ENCODE peak calls at places on chromosomes 7 and 10, in five cellular contexts. R is osteocyte, T is cardiac muscle cell, D is endothelial cell, Q is neural progenitor cell. S is an unnamed sample.

GRCh38 chr10:110860576-110861241 is 11.0 kb upstream of the PDCD4 start:
- DNase-seq in R (no peak), T (no peak), D (no peak), Q (no peak), S (peak)

GRCh38 chr7:70647801-70648491 is 484.0 kb upstream of the GALNT17 start:
- DNase-seq in R (no peak), T (no peak), D (no peak), Q (no peak), S (no peak)

GRCh38 chr7:130415019-130415418 is 25.8 kb downstream of the CEP41 start:
- DNase-seq in R (no peak), T (no peak), D (no peak), Q (no peak), S (no peak)

GRCh38 chr7:18768256-18768655 is 272.7 kb downstream of the HDAC9 start:
- DNase-seq in R (no peak), T (no peak), D (no peak), Q (peak), S (no peak)

GRCh38 chr7:112938895-112939588 is 147.6 kb downstream of the GPR85 start:
- DNase-seq in R (no peak), T (peak), D (peak), Q (peak), S (peak)

GRCh38 chr7:18102576-18102975 is 74.9 kb upstream of the PRPS1L1 start:
- DNase-seq in R (no peak), T (no peak), D (no peak), Q (no peak), S (no peak)

GRCh38 chr10:83539528-83540308 is 599.6 kb upstream of the GHITM start:
- DNase-seq in R (no peak), T (no peak), D (no peak), Q (no peak), S (peak)

GRCh38 chr10:52312999-52313349 is 1.1 kb upstream of the DKK1 start:
- DNase-seq in R (no peak), T (no peak), D (no peak), Q (peak), S (no peak)

GRCh38 chr7:74306737-74307469 is 17.7 kb downstream of the CLIP2 start:
- DNase-seq in R (no peak), T (no peak), D (peak), Q (peak), S (peak)

GRCh38 chr7:1123721-1124120 is 35.8 kb downstream of the GPER1 start:
- DNase-seq in R (no peak), T (peak), D (peak), Q (peak), S (peak)

GRCh38 chr7:130642383-130642782 is 26.2 kb downstream of the COPG2 start:
- DNase-seq in R (no peak), T (no peak), D (no peak), Q (no peak), S (no peak)

GRCh38 chr10:5094265-5095205 is at the start of gene AKR1C3:
- DNase-seq in R (no peak), T (peak), D (no peak), Q (no peak), S (no peak)

GRCh38 chr7:98286093-98286525 is 4.6 kb downstream of the BRI3 start:
- DNase-seq in R (no peak), T (no peak), D (no peak), Q (no peak), S (no peak)

GRCh38 chr10:88848499-88848898 is 3.1 kb downstream of the ANKRD22 start:
- DNase-seq in R (no peak), T (no peak), D (no peak), Q (no peak), S (no peak)

GRCh38 chr10:103967433-103968142 is 648 bp downstream of the SLK start:
- DNase-seq in R (no peak), T (peak), D (peak), Q (peak), S (no peak)

GRCh38 chr7:1675036-1675671 is 5.1 kb downstream of the ELFN1 start:
- DNase-seq in R (peak), T (no peak), D (no peak), Q (no peak), S (no peak)

GRCh38 chr7:30445770-30446169 is 32.8 kb downstream of the NOD1 start:
- DNase-seq in R (no peak), T (no peak), D (no peak), Q (peak), S (peak)

GRCh38 chr7:43072530-43072929 is 39.9 kb upstream of the HECW1 start:
- DNase-seq in R (no peak), T (no peak), D (no peak), Q (no peak), S (no peak)

GRCh38 chr7:38840736-38841460 is 68.1 kb downstream of the VPS41 start:
- DNase-seq in R (no peak), T (no peak), D (no peak), Q (no peak), S (no peak)

GRCh38 chr10:113060221-113061053 is 110.4 kb downstream of the TCF7L2 start:
- DNase-seq in R (no peak), T (no peak), D (peak), Q (no peak), S (no peak)

GRCh38 chr7:133556553-133556952 is 303.7 kb downstream of the EXOC4 start:
- DNase-seq in R (no peak), T (no peak), D (no peak), Q (no peak), S (peak)

GRCh38 chr7:94396606-94397005 is 1.9 kb downstream of the COL1A2 start:
- DNase-seq in R (no peak), T (no peak), D (no peak), Q (no peak), S (no peak)

DNA sequence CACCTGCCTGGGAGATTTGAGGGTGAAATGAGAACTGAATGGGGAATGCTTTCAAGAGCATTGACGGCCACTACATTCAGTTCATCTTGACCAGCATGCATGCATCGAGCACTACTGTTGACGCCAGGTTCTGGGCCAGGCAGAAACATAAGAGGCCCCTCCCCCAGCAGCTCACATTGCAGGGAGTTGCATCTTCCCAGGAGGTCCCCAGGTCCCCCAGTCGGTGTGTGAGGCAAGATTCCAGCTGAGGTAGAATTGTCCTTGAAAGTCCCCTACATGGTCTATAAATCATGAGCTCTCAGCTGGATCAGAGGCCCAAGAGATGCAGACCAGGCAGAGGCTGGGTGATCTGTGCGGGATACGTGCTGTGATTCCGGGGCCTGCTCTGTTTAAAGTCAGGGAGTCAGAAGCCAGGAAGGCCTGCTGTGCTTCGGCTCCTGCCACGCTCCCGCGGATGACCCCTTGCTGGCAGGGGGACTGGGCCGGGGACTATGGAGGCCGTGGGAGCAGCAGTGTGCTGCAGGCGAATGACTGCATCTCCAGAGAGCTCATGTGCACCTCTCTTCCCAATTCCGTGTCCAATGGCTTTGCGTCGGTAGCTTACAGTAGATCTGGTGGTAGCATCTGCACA is 93.8 kb downstream of the RGS10 start:
- DNase-seq in R (no peak), T (peak), D (no peak), Q (no peak), S (no peak)
- TF ChIP-seq CTCF in R (no peak), T (no peak), D (no peak), Q (no peak), S (no peak)

GRCh38 chr10:97701438-97702064 is 12.0 kb upstream of the MARVELD1 start:
- DNase-seq in R (no peak), T (peak), D (peak), Q (peak), S (peak)
- TF ChIP-seq CTCF in R (peak), T (peak), D (peak), Q (peak), S (peak)

DNA sequence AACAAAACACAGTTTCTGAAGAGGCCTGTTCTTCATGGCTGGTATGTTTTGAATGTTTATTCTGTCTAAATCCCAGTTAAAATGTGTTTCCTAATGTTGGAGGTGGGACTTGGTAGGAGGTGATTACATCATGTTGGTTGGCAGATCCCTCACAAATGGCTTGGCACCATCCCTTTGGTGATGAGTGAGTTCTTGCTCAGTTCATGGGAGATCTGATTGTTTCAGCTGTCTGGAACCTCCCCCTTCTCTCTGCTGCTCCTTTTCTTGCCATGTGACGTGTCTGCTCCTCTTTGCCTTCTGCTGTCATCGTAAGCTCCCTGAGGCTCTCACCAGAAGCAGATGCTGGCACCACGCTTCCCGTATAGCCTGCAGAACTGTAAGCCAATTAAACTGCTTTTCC is 383.6 kb upstream of the TPK1 start:
- DNase-seq in R (no peak), T (no peak), D (no peak), Q (no peak), S (no peak)
- TF ChIP-seq CTCF in R (no peak), T (no peak), D (no peak), Q (no peak), S (no peak)

DNA sequence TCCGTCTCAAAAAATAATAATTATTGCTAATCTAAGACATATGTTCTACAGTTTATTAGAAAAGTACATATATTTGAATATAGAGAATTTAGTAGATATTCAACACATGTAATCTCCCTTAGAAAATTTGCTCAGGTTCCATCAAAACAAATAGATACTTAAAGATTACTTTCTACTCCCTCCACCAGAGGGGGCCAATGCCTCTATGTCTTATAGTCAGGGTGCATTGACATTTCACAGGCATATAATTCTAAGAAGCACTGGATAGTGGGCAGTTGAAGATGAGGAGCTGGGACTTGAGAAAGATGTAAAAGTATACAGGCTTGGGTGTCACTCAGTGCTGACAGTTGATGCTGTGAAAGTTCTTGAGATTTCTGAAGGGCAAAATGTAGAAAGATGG is 301.6 kb upstream of the HPS1 start:
- DNase-seq in R (no peak), T (peak), D (peak), Q (peak), S (peak)
- TF ChIP-seq CTCF in R (peak), T (peak), D (peak), Q (peak), S (peak)

DNA sequence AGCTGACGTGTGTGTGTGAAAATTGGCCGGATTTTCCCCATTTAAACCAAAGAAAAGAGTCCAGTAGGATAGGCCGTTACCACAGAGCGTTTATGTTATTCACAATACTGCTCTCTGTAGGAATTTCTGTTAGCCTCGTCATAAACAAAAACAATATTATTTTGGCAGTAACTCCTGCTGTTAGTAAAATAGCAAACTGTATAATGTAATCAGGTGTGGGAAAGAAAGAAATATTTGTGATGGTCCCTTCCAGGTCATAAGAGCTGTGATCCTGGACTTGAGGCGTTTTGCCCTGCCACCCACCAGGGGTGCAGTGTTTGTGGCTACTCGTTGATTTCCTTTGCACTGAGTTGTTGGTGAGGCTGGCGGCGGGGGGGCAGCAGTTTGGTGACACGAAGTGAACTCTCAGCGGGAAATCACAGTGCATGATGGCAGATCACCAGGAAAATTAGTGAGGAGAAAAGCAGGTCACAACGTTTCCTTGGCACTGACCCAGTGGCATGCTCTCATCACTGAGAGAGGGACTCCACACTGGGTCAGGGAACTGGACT is 2.8 kb downstream of the EEPD1 start:
- DNase-seq in R (no peak), T (peak), D (peak), Q (peak), S (peak)
- TF ChIP-seq CTCF in R (no peak), T (no peak), D (no peak), Q (no peak), S (no peak)

DNA sequence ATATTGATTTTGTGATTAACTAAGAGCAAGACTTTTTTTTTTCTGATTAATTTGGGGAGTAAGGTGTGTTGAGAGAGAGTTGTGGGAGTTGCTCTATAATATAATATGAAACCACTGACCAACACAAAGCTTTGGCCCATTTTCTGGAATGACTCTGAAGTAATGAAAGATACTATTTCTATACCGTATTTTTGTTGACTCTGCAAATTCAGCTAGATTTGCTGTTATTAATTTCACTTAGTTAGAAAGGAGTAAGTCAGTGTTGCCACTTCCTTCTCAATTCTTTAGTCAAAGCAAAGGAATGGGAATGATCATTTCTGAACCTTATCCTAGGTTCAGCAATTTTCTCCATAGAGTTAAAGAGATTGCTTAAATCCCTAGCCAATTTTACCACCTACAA is 313.0 kb upstream of the FZD1 start:
- DNase-seq in R (no peak), T (no peak), D (no peak), Q (no peak), S (no peak)
- TF ChIP-seq CTCF in R (no peak), T (no peak), D (no peak), Q (no peak), S (no peak)

GRCh38 chr7:6700793-6701192 is 6.0 kb downstream of the ZNF12 start:
- DNase-seq in R (no peak), T (no peak), D (no peak), Q (no peak), S (no peak)
- TF ChIP-seq CTCF in R (no peak), T (no peak), D (no peak), Q (no peak), S (no peak)

DNA sequence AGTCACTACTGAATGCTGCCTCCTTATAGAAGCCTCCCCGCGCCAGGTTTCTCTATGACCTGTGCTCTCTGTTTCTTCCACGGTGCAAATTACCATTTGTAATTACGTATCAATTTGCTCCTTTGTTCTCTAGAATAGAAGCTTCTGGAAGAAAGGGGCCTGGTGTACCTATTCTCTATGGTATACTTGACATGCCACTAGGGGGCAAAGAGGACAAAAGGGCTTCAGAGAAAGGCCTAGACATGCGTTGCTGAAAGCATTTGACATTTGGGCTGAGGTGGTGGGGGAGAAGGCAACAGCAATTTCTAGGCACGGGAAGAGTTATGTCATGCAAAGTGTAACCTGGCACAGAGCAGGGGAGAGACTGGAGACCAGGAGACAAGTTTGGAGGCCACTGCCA is 148.7 kb downstream of the WDR11 start:
- DNase-seq in R (no peak), T (no peak), D (no peak), Q (peak), S (no peak)
- TF ChIP-seq CTCF in R (no peak), T (no peak), D (no peak), Q (peak), S (peak)

GRCh38 chr10:68153473-68154210 is 44.4 kb downstream of the MYPN start:
- DNase-seq in R (no peak), T (peak), D (no peak), Q (no peak), S (peak)
- TF ChIP-seq CTCF in R (peak), T (no peak), D (no peak), Q (no peak), S (no peak)